ENCODE peak calls at places on chromosomes 6 and 20, in nine cellular contexts. L is head of caudate nucleus; A is GM13976; K is left cardiac atrium; I is NCI-H2081; M is EH; F is stimulated activated CD8-positive, alpha-beta memory T cell treated with anti-CD3 and anti-CD28 coated beads, Interleukin-7, amount 100 ng/mL, for 4 hours; O is right atrium auricular region; T is neural progenitor cell. R is an unnamed sample.

GRCh38 chr6:100381111-100381510 is 83.6 kb downstream of the SIM1 start:
- DNase-seq in T (no peak), A (no peak), K (no peak), F (no peak), M (peak), I (no peak), L (no peak), O (no peak), R (no peak)

GRCh38 chr6:26311385-26312095 is 53.5 kb upstream of the BTN3A2 start:
- DNase-seq in O (no peak), A (no peak), F (no peak), M (peak), L (no peak), I (peak), T (peak), K (no peak), R (no peak)

GRCh38 chr6:156791261-156791850 is 14.2 kb downstream of the ARID1B start:
- DNase-seq in T (peak), O (no peak), A (no peak), M (peak), F (no peak), K (no peak), I (no peak), L (no peak), R (no peak)

GRCh38 chr20:56634307-56634706 is 5.2 kb downstream of the TFAP2C start:
- DNase-seq in A (no peak), I (no peak), K (no peak), O (no peak), T (no peak), L (no peak), F (no peak), M (peak), R (no peak)

GRCh38 chr6:74891358-74891811 is 314.5 kb downstream of the COL12A1 start:
- DNase-seq in T (no peak), F (no peak), A (no peak), M (peak), I (no peak), O (no peak), L (no peak), K (peak), R (peak)

GRCh38 chr6:110140650-110141049 is 38.8 kb downstream of the WASF1 start:
- DNase-seq in K (no peak), F (no peak), I (no peak), L (no peak), A (no peak), T (no peak), O (no peak), M (peak), R (no peak)

GRCh38 chr6:133645000-133645619 is 243.8 kb upstream of the TCF21 start:
- DNase-seq in K (no peak), A (no peak), L (no peak), F (no peak), M (peak), T (no peak), O (no peak), I (no peak), R (no peak)

GRCh38 chr20:48606117-48606840 is 221.5 kb downstream of the PREX1 start:
- DNase-seq in O (no peak), M (no peak), I (no peak), K (no peak), T (no peak), A (no peak), L (no peak), F (no peak), R (no peak)

GRCh38 chr20:47502801-47503239 is 1.1 kb downstream of the NCOA3 start:
- DNase-seq in T (peak), L (no peak), A (peak), K (no peak), I (no peak), O (no peak), M (peak), F (no peak), R (no peak)

GRCh38 chr20:15917333-15917732 is 655.9 kb downstream of the KIF16B start:
- DNase-seq in T (no peak), I (no peak), O (no peak), M (no peak), A (no peak), F (no peak), K (no peak), L (no peak), R (no peak)

GRCh38 chr20:32034581-32035397 is 17.3 kb upstream of the HCK start:
- DNase-seq in T (peak), K (no peak), O (peak), A (peak), F (no peak), L (no peak), M (peak), I (no peak), R (peak)

GRCh38 chr20:2851086-2851485 is 10.5 kb downstream of the VPS16 start:
- DNase-seq in T (no peak), K (no peak), A (peak), F (no peak), O (no peak), L (no peak), M (no peak), I (no peak), R (no peak)

GRCh38 chr20:63783970-63784369 is 44.4 kb downstream of the SLC2A4RG start:
- DNase-seq in L (no peak), M (no peak), F (no peak), A (no peak), K (no peak), I (no peak), T (no peak), O (no peak), R (no peak)

GRCh38 chr20:3874194-3874824 is 14.9 kb upstream of the PANK2 start:
- DNase-seq in O (no peak), F (no peak), A (no peak), L (no peak), K (no peak), M (no peak), T (no peak), I (no peak), R (no peak)